ENCODE peak calls at places on chromosome 18, in four cellular contexts. I is Calu3, Y is tibial artery, E is choroid plexus epithelial cell. O is an unnamed sample.

GRCh38 chr18:10140928-10141327 is 227.1 kb downstream of the VAPA start:
- DNase-seq in I (peak; percentile 54), Y (no peak), E (no peak), O (peak; percentile 84)

GRCh38 chr18:63908858-63909257 is 1.1 kb downstream of the SERPINB10 start:
- DNase-seq in I (no peak), Y (no peak), E (no peak), O (no peak)

GRCh38 chr18:67217551-67218166 is 298.9 kb downstream of the DSEL start:
- DNase-seq in I (peak; percentile 62), Y (peak; percentile 46), E (peak; percentile 89), O (peak; percentile 57)

GRCh38 chr18:55069497-55069896 is 110.2 kb upstream of the CCDC68 start:
- DNase-seq in I (no peak), Y (no peak), E (no peak), O (no peak)

GRCh38 chr18:3985664-3986063 is 469.4 kb downstream of the DLGAP1 start:
- DNase-seq in I (no peak), Y (no peak), E (peak; percentile 11), O (peak; percentile 93)

GRCh38 chr18:11498821-11499220 is 110.6 kb upstream of the SLC35G4 start:
- DNase-seq in I (no peak), Y (no peak), E (peak; percentile 24), O (no peak)

GRCh38 chr18:42231796-42232195 is 276.8 kb downstream of the PIK3C3 start:
- DNase-seq in I (no peak), Y (no peak), E (no peak), O (no peak)

GRCh38 chr18:10119991-10120390 is 206.2 kb downstream of the VAPA start:
- DNase-seq in I (no peak), Y (no peak), E (no peak), O (no peak)

GRCh38 chr18:76604642-76605240 is 109.7 kb upstream of the ZNF516 start:
- DNase-seq in I (no peak), Y (no peak), E (no peak), O (peak; percentile 95)
- TF ChIP-seq CTCF in I (no peak), Y (no peak), E (no peak), O (no peak)

GRCh38 chr18:48948112-48949050 is 2.4 kb downstream of the SMAD7 start:
- DNase-seq in I (peak; percentile 46), Y (no peak), E (peak; percentile 85), O (no peak)
- TF ChIP-seq CTCF in I (no peak), Y (no peak), E (peak; percentile 16), O (no peak)

GRCh38 chr18:59783138-59783537 is 85.9 kb upstream of the CCBE1 start:
- DNase-seq in I (peak; percentile 72), Y (no peak), E (peak; percentile 84), O (peak; percentile 58)
- TF ChIP-seq CTCF in I (peak; percentile 44), Y (no peak), E (peak; percentile 75), O (peak; percentile 71)

DNA sequence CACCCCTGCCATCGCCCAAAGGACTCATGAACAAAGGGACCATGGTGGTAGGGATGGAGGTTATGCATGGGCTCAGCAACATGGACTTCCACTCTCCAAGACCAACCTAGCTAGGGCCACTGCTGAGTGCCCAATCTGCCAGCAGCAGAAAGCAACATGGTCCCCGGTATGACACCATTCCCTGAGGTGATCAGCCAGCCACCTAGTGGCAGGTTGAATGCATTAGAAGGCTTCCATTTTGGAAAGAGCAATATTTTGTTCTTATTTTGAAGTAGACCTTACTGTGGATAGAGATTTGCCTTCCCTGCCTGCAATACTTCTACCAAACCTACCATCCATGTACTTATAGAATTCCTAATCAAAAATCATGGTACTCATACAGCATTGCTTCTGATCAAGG is 99.8 kb downstream of the METTL4 start:
- DNase-seq in I (no peak), Y (no peak), E (no peak), O (no peak)
- TF ChIP-seq CTCF in I (no peak), Y (no peak), E (peak; percentile 23), O (no peak)

GRCh38 chr18:47150029-47150823 is at the start of gene HDHD2:
- DNase-seq in I (peak; percentile 89), Y (peak; percentile 71), E (peak; percentile 80), O (peak; percentile 54)
- TF ChIP-seq CTCF in I (no peak), Y (no peak), E (no peak), O (no peak)

GRCh38 chr18:74896390-74896991 is 298.8 kb downstream of the ZNF407 start:
- DNase-seq in I (peak; percentile 71), Y (no peak), E (peak; percentile 41), O (peak; percentile 67)
- TF ChIP-seq CTCF in I (peak; percentile 67), Y (peak; percentile 25), E (peak; percentile 56), O (peak; percentile 85)

GRCh38 chr18:32768646-32769206 is 4.1 kb downstream of the KLHL14 start:
- DNase-seq in I (no peak), Y (no peak), E (no peak), O (no peak)
- TF ChIP-seq CTCF in I (no peak), Y (no peak), E (no peak), O (no peak)

GRCh38 chr18:51621103-51621969 is 423.9 kb upstream of the MEX3C start:
- DNase-seq in I (peak; percentile 66), Y (no peak), E (peak; percentile 75), O (peak; percentile 61)
- TF ChIP-seq CTCF in I (peak; percentile 82), Y (no peak), E (peak; percentile 88), O (peak; percentile 88)

GRCh38 chr18:79850731-79851130 is 53.0 kb downstream of the KCNG2 start:
- DNase-seq in I (no peak), Y (no peak), E (no peak), O (no peak)

GRCh38 chr18:79848579-79849327 is 51.0 kb downstream of the KCNG2 start:
- DNase-seq in I (no peak), Y (no peak), E (peak; percentile 21), O (no peak)

GRCh38 chr18:79847606-79848293 is 50.0 kb downstream of the KCNG2 start:
- DNase-seq in I (no peak), Y (no peak), E (no peak), O (no peak)

GRCh38 chr18:79848294-79848578 is 50.5 kb downstream of the KCNG2 start:
- DNase-seq in I (no peak), Y (no peak), E (no peak), O (no peak)

DNA sequence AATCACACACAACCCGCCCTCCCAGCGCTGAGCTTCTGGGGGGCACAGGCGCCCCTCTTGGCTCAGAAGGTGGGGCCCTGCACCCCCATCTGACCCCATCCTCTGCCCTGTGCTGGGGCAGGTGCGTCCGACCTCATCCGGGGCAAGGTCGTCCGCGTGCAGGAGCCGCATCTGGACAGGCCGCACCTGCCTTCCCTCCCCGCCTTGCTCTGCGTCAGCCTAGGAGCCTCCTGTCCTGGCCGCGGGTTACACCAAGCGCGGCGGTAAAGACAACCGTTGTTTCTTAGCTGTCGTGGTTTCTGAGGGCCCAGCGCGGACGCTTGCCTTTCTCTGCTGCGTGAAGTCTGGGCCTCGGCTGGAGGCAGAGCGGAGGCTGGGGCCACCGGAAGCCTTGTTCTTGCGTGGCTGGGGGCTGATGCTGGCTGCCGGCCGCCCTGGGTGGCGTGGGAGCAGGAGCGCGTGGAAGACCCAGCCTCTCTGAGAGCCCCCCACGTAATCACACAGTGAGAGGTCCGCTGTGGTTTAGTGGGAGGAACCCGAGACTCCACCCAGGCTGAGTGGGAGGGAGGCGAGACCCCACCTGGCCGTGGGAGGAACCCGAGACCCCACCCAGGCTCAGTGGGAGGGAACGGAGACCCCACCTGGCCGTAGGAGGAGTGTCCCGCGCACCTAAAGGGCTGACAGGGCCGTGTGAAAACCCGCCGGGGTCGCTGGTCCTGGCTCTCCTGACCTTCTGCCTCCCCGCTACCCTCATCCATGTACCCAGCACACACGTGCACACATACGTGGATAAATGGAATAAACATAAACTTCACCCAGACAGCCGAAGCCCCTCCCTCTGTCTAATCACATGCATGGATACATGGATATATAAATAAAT is 51.8 kb downstream of the KCNG2 start:
- DNase-seq in I (no peak), Y (no peak), E (no peak), O (no peak)
- TF ChIP-seq CTCF in I (no peak), Y (no peak), E (no peak), O (no peak)

GRCh38 chr18:57438669-57439616 is 3.8 kb downstream of the ONECUT2 start:
- DNase-seq in I (peak; percentile 17), Y (no peak), E (no peak), O (no peak)

GRCh38 chr18:57437433-57437781 is 2.2 kb downstream of the ONECUT2 start:
- DNase-seq in I (no peak), Y (no peak), E (no peak), O (no peak)

GRCh38 chr18:57439617-57439975 is 4.4 kb downstream of the ONECUT2 start:
- DNase-seq in I (peak; percentile 87), Y (no peak), E (no peak), O (no peak)

GRCh38 chr18:57436965-57437333 is 1.8 kb downstream of the ONECUT2 start:
- DNase-seq in I (no peak), Y (no peak), E (no peak), O (no peak)

DNA sequence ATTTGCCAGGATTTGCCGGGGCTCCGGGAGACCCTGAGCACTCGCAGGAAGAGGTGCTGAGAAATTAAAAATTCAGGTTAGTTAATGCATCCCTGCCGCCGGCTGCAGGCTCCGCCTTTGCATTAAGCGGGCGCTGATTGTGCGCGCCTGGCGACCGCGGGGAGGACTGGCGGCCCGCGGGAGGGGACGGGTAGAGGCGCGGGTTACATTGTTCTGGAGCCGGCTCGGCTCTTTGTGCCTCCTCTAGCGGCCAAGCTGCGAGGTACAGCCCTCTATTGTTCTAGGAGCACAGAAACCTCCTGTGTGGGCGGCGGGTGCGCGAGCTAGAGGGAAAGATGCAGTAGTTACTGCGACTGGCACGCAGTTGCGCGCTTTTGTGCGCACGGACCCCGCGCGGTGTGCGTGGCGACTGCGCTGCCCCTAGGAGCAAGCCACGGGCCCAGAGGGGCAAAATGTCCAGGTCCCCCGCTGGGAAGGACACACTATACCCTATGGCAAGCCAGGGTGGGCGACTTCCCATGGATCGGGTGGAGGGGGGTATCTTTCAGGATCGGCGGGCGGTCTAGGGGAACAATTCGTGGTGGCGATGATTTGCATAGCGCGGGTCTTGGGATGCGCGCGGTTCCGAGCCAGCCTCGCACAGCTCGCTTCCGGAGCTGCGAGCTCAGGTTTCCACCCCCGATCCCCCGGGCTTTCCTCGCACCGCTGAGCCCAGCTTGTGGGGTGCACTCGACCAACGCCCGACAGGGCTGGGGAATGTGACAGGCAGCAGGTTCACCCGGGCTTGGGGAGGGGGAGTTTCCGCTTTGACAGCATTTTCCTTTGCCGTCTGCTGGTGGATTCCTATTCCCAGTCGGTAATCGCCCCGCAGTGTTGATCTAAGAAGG is 2.9 kb downstream of the ONECUT2 start:
- DNase-seq in I (peak; percentile 73), Y (no peak), E (peak; percentile 38), O (peak; percentile 29)
- TF ChIP-seq CTCF in I (peak; percentile 64), Y (no peak), E (peak; percentile 58), O (peak; percentile 74)